ENCODE peak calls at places on chromosomes 5 and 9, in five cellular contexts. E is heart left ventricle, O is Karpas-422, R is NT2/D1, S is adipocyte. T is an unnamed sample. For H3K4me1, the result is how much of the 10 kb centered on the place peaks cover.

GRCh38 chr5:71778678-71779276 is 59.7 kb downstream of the CARTPT start:
- DNase-seq in E (no peak), O (peak), R (peak), S (peak), T (peak)

GRCh38 chr9:75185585-75186170 is 97.4 kb downstream of the OSTF1 start:
- DNase-seq in E (no peak), O (peak), R (peak), S (peak), T (peak)

GRCh38 chr5:122183098-122183794 is 53.9 kb downstream of the ZNF474 start:
- DNase-seq in E (peak), O (no peak), R (no peak), S (peak), T (no peak)

GRCh38 chr5:89397096-89397495 is 514.1 kb upstream of the MEF2C start:
- DNase-seq in E (no peak), O (no peak), R (no peak), S (peak), T (no peak)

GRCh38 chr9:7137571-7137970 is 379.8 kb downstream of the KDM4C start:
- DNase-seq in E (no peak), O (no peak), R (no peak), S (no peak), T (no peak)

GRCh38 chr5:74187757-74188156 is 452.8 kb downstream of the ENC1 start:
- DNase-seq in E (no peak), O (no peak), R (no peak), S (no peak), T (no peak)

GRCh38 chr9:133274236-133275104 is 531 bp downstream of the ABO start:
- DNase-seq in E (no peak), O (no peak), R (no peak), S (no peak), T (no peak)

GRCh38 chr5:34915139-34915855 is at the start of the genes BRIX1 and RAD1:
- DNase-seq in E (peak), O (peak), R (peak), S (peak), T (peak)

GRCh38 chr5:83720805-83721431 is at the start of gene HAPLN1:
- DNase-seq in E (no peak), O (no peak), R (no peak), S (peak), T (no peak)

GRCh38 chr5:138033275-138033808 is 463 bp upstream of the FAM13B start:
- DNase-seq in E (no peak), O (peak), R (no peak), S (peak), T (no peak)

GRCh38 chr9:120718328-120718727 is 4.1 kb upstream of the MEGF9 start:
- DNase-seq in E (no peak), O (peak), R (no peak), S (no peak), T (no peak)

GRCh38 chr9:128034821-128035764 is 32.0 kb downstream of the NAIF1 start:
- DNase-seq in E (peak), O (peak), R (peak), S (peak), T (peak)

GRCh38 chr5:138032572-138033274 is at the start of gene FAM13B:
- DNase-seq in E (peak), O (peak), R (no peak), S (peak), T (peak)

GRCh38 chr9:38022995-38023394 is 46.0 kb downstream of the SHB start:
- DNase-seq in E (no peak), O (peak), R (no peak), S (no peak), T (no peak)
- H3K4me1 ChIP-seq in E (half or more), O (half or more), R (half or more), S (half or more), T (under half)

GRCh38 chr9:20478780-20479179 is 143.5 kb downstream of the MLLT3 start:
- DNase-seq in E (no peak), O (no peak), R (no peak), S (no peak), T (no peak)
- H3K4me1 ChIP-seq in E (under half), O (under half), R (under half), S (under half), T (under half)

DNA sequence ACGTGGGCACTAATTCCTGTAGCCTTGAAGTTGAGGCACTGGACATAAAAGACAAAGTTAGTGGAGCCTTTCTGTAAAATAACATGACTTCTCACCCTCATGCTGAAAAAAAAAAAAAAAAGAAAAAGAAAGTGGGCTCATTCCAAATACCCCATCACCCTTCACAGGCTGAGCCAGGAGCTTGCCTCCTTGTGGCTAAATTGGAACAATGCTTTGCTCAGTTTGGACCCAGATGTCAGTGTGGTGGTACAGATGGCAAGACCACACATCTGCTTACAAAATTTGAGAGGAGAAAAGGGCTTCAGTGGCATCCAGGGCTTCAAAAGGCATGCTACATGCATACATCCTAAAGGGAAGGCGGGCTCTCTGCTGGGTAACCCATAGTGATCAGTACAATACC is 342.8 kb downstream of the EBF1 start:
- DNase-seq in E (no peak), O (no peak), R (no peak), S (no peak), T (peak)
- H3K4me1 ChIP-seq in E (under half), O (half or more), R (under half), S (half or more), T (half or more)

GRCh38 chr5:59198832-59199231 is 616.0 kb downstream of the RAB3C start:
- DNase-seq in E (no peak), O (no peak), R (no peak), S (no peak), T (no peak)
- H3K4me1 ChIP-seq in E (under half), O (under half), R (under half), S (under half), T (under half)

GRCh38 chr9:19117039-19117716 is 10.1 kb downstream of the PLIN2 start:
- DNase-seq in E (no peak), O (no peak), R (no peak), S (no peak), T (no peak)

GRCh38 chr9:19119801-19120440 is 7.4 kb downstream of the PLIN2 start:
- DNase-seq in E (no peak), O (no peak), R (no peak), S (no peak), T (no peak)

GRCh38 chr9:19116391-19116790 is 10.9 kb downstream of the PLIN2 start:
- DNase-seq in E (peak), O (no peak), R (no peak), S (no peak), T (no peak)

GRCh38 chr9:19120846-19121245 is 6.4 kb downstream of the PLIN2 start:
- DNase-seq in E (no peak), O (no peak), R (no peak), S (no peak), T (no peak)

DNA sequence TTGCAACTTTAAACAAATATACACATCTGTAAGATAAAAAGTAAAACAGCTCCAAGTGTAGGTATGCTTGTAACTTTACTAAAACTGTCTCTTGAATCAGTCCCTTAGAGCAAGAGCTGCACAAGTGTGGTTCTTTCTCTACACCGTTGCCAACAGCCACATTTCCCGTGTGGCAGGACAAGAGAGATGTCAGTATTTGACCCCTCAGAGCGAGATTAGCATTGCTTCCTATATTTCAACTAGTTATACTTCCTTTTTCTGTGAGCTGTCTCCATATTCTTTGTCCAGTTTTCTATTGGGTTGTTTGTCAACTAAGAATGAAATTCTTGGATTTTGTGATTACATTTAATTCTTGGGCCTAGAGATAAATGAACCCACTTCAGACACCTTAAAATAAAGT is 8.1 kb downstream of the PLIN2 start:
- DNase-seq in E (no peak), O (no peak), R (no peak), S (no peak), T (no peak)
- H3K4me1 ChIP-seq in E (under half), O (under half), R (under half), S (half or more), T (under half)

T was measured in OCI-LY7.